ENCODE peak calls at places on chromosomes 5 and 9, in eight cellular contexts. N is HCT116, R is breast epithelium, P is stomach, J is AG09309, E is endothelial cell of umbilical vein, Q is BJ, D is AG10803. H is an unnamed sample.

GRCh38 chr9:35923927-35924763 is 14.9 kb downstream of the SPAAR start:
- DNase-seq in N (peak), R (no peak), P (no peak), J (peak), E (no peak), Q (peak), D (peak), H (peak)

GRCh38 chr5:79011219-79011836 is 26.2 kb upstream of the ARSB start:
- DNase-seq in N (no peak), R (no peak), P (no peak), J (peak), E (no peak), Q (no peak), D (peak), H (peak)

GRCh38 chr9:87322840-87323635 is 174.6 kb upstream of the DAPK1 start:
- DNase-seq in N (no peak), R (no peak), P (no peak), J (peak), E (peak), Q (no peak), D (peak), H (peak)

GRCh38 chr5:148843510-148844318 is 17.3 kb downstream of the ADRB2 start:
- DNase-seq in N (no peak), R (no peak), P (no peak), J (no peak), E (peak), Q (no peak), D (peak), H (peak)

GRCh38 chr5:44160443-44160842 is 228.8 kb downstream of the FGF10 start:
- DNase-seq in N (no peak), R (no peak), P (no peak), J (no peak), E (no peak), Q (no peak), D (no peak), H (no peak)

GRCh38 chr9:93670208-93671029 is 94.0 kb downstream of the PHF2 start:
- DNase-seq in N (no peak), R (no peak), P (peak), J (no peak), E (no peak), Q (no peak), D (peak), H (peak)

GRCh38 chr5:126692971-126693370 is 84.0 kb upstream of the LMNB1 start:
- DNase-seq in N (no peak), R (no peak), P (no peak), J (no peak), E (no peak), Q (no peak), D (no peak), H (no peak)

GRCh38 chr9:127660886-127661285 is 45.9 kb upstream of the CFAP157 start:
- DNase-seq in N (no peak), R (no peak), P (no peak), J (no peak), E (no peak), Q (no peak), D (no peak), H (no peak)

GRCh38 chr5:114255275-114255674 is 106.6 kb upstream of the KCNN2 start:
- DNase-seq in N (no peak), R (no peak), P (no peak), J (no peak), E (no peak), Q (no peak), D (no peak), H (no peak)

GRCh38 chr5:69415584-69415958 is 655 bp downstream of the MARVELD2 start:
- DNase-seq in N (peak), R (no peak), P (peak), J (no peak), E (peak), Q (no peak), D (no peak), H (no peak)

GRCh38 chr5:15620501-15620900 is 120.5 kb downstream of the FBXL7 start:
- DNase-seq in N (no peak), R (no peak), P (no peak), J (peak), E (peak), Q (no peak), D (peak), H (peak)

DNA sequence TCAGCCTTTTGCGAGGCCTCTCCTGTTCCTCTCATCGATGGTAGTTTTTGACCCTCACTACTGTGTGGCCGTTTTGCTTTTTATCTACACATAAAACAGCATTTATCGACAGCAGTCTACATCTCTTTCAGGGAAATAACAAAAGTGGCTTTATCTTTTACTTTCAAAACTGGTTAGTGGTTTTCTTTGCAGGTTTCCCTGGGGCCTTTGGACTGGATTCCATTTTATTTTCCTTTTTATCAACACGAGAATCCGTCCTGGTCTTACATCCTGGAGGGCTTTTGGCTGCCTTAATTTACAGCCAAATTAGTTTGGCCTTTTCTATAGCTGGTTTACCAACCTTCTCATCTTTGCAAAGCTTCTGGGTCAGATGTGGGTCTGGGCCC is 775 bp upstream of the PKD2L2 start:
- DNase-seq in N (no peak), R (no peak), P (no peak), J (no peak), E (no peak), Q (no peak), D (no peak), H (no peak)
- H3K4me3 ChIP-seq in N (no peak), R (peak), P (no peak), J (no peak), E (no peak), Q (no peak), D (peak), H (peak)

DNA sequence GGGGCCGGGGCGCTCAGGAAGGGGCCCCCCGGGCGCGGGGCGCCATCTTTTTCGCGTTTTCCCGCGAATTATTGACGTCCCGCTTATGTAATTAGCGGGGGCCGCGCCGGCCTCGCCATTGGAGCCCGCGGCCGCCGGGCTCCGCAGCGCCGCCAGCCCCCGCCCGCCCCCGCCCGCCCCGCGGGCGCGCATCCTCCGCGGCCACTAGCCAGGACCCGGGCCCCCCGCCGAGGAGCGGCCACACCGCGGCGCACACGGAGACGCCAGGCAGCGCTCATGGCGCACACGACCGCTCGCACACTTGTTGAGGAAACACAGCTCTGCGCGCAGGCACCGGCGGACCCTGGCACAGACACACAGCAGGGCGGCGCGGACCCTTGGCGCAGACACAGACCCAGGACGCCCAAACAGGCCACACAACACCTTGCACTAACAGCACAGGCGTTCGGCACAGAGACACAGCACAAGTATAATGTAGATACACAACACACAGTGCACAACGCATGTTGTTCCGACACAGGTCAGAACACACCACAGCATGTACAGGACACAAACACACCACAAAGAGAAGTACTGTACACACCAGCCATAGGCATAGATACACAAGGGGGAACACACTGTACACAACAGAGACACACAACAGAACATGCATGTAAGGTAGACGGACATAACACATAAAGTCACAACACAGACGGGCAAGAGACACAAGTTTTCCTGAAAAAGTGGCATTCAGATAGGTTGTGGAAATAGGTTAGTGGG is 467 bp upstream of the PHF19 start:
- DNase-seq in N (no peak), R (no peak), P (peak), J (no peak), E (peak), Q (no peak), D (peak), H (peak)
- TF ChIP-seq CTCF in N (no peak), R (no peak), P (no peak), J (no peak), E (peak), Q (no peak), D (peak), H (no peak)

GRCh38 chr5:6522983-6523382 is 74.3 kb downstream of the UBE2QL1 start:
- DNase-seq in N (no peak), R (no peak), P (no peak), J (no peak), E (no peak), Q (no peak), D (no peak), H (no peak)

GRCh38 chr5:6517494-6517893 is 68.8 kb downstream of the UBE2QL1 start:
- DNase-seq in N (no peak), R (no peak), P (no peak), J (no peak), E (no peak), Q (no peak), D (no peak), H (no peak)

GRCh38 chr5:6522337-6522736 is 73.7 kb downstream of the UBE2QL1 start:
- DNase-seq in N (no peak), R (no peak), P (no peak), J (no peak), E (no peak), Q (no peak), D (no peak), H (no peak)

GRCh38 chr5:6518298-6519057 is 69.8 kb downstream of the UBE2QL1 start:
- DNase-seq in N (no peak), R (no peak), P (no peak), J (no peak), E (no peak), Q (no peak), D (no peak), H (no peak)

GRCh38 chr5:6520201-6520600 is 71.5 kb downstream of the UBE2QL1 start:
- DNase-seq in N (no peak), R (no peak), P (no peak), J (no peak), E (no peak), Q (no peak), D (no peak), H (no peak)
- H3K4me3 ChIP-seq in N (no peak), R (no peak), P (no peak), J (no peak), E (no peak), Q (no peak), D (no peak), H (no peak)

GRCh38 chr9:82532504-82532903 is 530.4 kb downstream of the RASEF start:
- DNase-seq in N (no peak), R (no peak), P (no peak), J (no peak), E (no peak), Q (no peak), D (no peak), H (peak)

GRCh38 chr9:82535432-82535998 is 527.4 kb downstream of the RASEF start:
- DNase-seq in N (no peak), R (no peak), P (no peak), J (no peak), E (no peak), Q (no peak), D (no peak), H (no peak)

GRCh38 chr9:82526629-82527028 is 536.3 kb downstream of the RASEF start:
- DNase-seq in N (no peak), R (no peak), P (no peak), J (no peak), E (no peak), Q (no peak), D (no peak), H (no peak)

DNA sequence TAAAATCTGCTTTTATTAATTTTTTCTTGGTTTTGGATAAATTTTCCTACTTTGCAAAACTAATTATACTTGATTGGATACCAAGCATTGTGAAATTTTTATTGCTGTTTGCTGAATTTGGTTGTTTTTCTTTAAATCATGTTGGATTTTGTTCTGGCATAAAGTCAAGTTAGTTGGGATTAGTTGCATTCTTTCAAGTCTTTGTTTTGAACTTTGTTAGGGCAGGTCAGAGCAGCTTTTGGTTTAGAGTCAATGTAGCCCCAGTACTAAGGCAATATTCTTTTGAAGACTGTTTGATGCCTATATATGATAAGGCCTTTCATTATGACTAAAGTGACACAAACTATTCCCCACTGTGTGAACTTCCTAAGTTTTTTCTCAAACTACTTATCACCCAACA is 531.1 kb downstream of the RASEF start:
- DNase-seq in N (no peak), R (no peak), P (no peak), J (no peak), E (no peak), Q (no peak), D (no peak), H (no peak)
- TF ChIP-seq CTCF in N (no peak), R (no peak), P (no peak), J (no peak), E (no peak), Q (no peak), D (no peak), H (no peak)